ENCODE peak calls at places on chromosome 5, in six cellular contexts. Y, J, V, D, S and E are unnamed samples.

GRCh38 chr5:149133795-149134777 is 7.2 kb upstream of the ABLIM3 start:
- DNase-seq in D (no peak), V (peak; percentile 95), S (peak; percentile 25), Y (no peak), J (peak; percentile 79), E (peak; percentile 97)

GRCh38 chr5:107979272-107979671 is 308.5 kb upstream of the EFNA5 start:
- DNase-seq in Y (no peak), D (no peak), J (no peak), V (no peak), S (no peak), E (peak; percentile 47)

GRCh38 chr5:149438711-149439132 is 59.6 kb upstream of the IL17B start:
- DNase-seq in Y (no peak), D (no peak), J (no peak), V (peak; percentile 47), S (no peak), E (no peak)

GRCh38 chr5:136810198-136810823 is 445.0 kb upstream of the TRPC7 start:
- DNase-seq in V (peak; percentile 79), S (no peak), D (no peak), Y (no peak), J (no peak), E (peak; percentile 96)

GRCh38 chr5:97101189-97101910 is 41.1 kb downstream of the LIX1 start:
- DNase-seq in V (no peak), D (no peak), J (no peak), S (no peak), Y (no peak), E (no peak)

GRCh38 chr5:72268753-72269410 is 51.2 kb downstream of the MRPS27 start:
- DNase-seq in S (no peak), J (peak; percentile 70), V (peak; percentile 68), Y (peak; percentile 71), D (no peak), E (peak; percentile 52)

GRCh38 chr5:154274828-154275185 is 84.3 kb downstream of the GALNT10 start:
- DNase-seq in J (no peak), Y (no peak), S (no peak), D (no peak), V (no peak), E (peak; percentile 19)

GRCh38 chr5:72243706-72244105 is 76.3 kb downstream of the MRPS27 start:
- DNase-seq in D (no peak), J (no peak), V (no peak), S (no peak), Y (no peak), E (no peak)

GRCh38 chr5:151054713-151055112 is 26.1 kb downstream of the TNIP1 start:
- DNase-seq in Y (no peak), J (no peak), S (no peak), D (no peak), V (no peak), E (no peak)

GRCh38 chr5:107470007-107470582 is 200.6 kb downstream of the EFNA5 start:
- DNase-seq in D (no peak), S (no peak), V (peak; percentile 50), Y (no peak), J (peak; percentile 85), E (peak; percentile 28)

GRCh38 chr5:72096602-72097205 is 10.6 kb upstream of the MAP1B start:
- DNase-seq in Y (no peak), D (no peak), J (no peak), S (no peak), V (no peak), E (no peak)

GRCh38 chr5:75040973-75041372 is 11.4 kb downstream of the GCNT4 start:
- DNase-seq in V (peak; percentile 53), S (no peak), J (no peak), Y (no peak), D (no peak), E (peak; percentile 63)

GRCh38 chr5:616342-617039 is 4.4 kb downstream of the CEP72 start:
- DNase-seq in V (peak; percentile 4), S (no peak), D (no peak), J (no peak), Y (peak; percentile 19), E (no peak)

GRCh38 chr5:139389701-139390638 is at the start of gene MZB1:
- DNase-seq in Y (peak; percentile 98), J (no peak), V (no peak), D (no peak), S (no peak), E (no peak)

GRCh38 chr5:139392678-139393496 is 2.0 kb downstream of the PROB1 start:
- DNase-seq in D (no peak), S (no peak), V (no peak), J (peak; percentile 57), Y (peak; percentile 95), E (peak; percentile 52)

GRCh38 chr5:139390639-139391569 is 1.2 kb upstream of the MZB1 start:
- DNase-seq in Y (peak; percentile 43), D (no peak), V (no peak), S (no peak), J (no peak), E (no peak)

GRCh38 chr5:139392324-139392677 is 2.6 kb upstream of the MZB1 start:
- DNase-seq in J (no peak), Y (no peak), V (no peak), S (no peak), D (no peak), E (no peak)

GRCh38 chr5:139391570-139392323 is 2.0 kb upstream of the MZB1 start:
- DNase-seq in V (peak; percentile 16), J (no peak), Y (peak; percentile 86), D (no peak), S (no peak), E (peak; percentile 46)
- H3K4me3 ChIP-seq in V (no peak overlapping the region), J (no peak overlapping the region), Y (peak overlapping the region; percentile 88), D (no peak overlapping the region), S (peak overlapping the region; percentile 67), E (peak overlapping the region; percentile 1)

GRCh38 chr5:157267025-157267424 is 1.1 kb downstream of the CYFIP2 start:
- DNase-seq in Y (no peak), V (no peak), D (no peak), J (no peak), S (no peak), E (no peak)

GRCh38 chr5:157271740-157272271 is 5.9 kb downstream of the CYFIP2 start:
- DNase-seq in S (no peak), D (no peak), V (no peak), Y (peak; percentile 96), J (no peak), E (no peak)

GRCh38 chr5:157267766-157268480 is 2.0 kb downstream of the CYFIP2 start:
- DNase-seq in D (no peak), V (no peak), S (no peak), Y (no peak), J (no peak), E (no peak)

GRCh38 chr5:157269165-157269671 is 3.3 kb downstream of the CYFIP2 start:
- DNase-seq in V (no peak), S (no peak), D (no peak), J (no peak), Y (peak; percentile 32), E (no peak)

GRCh38 chr5:157269763-157270272 is 3.9 kb downstream of the CYFIP2 start:
- DNase-seq in D (no peak), S (no peak), V (no peak), J (no peak), Y (no peak), E (no peak)
- H3K4me3 ChIP-seq in D (no peak overlapping the region), S (no peak overlapping the region), V (no peak overlapping the region), J (no peak overlapping the region), Y (no peak overlapping the region), E (no peak overlapping the region)

DNA sequence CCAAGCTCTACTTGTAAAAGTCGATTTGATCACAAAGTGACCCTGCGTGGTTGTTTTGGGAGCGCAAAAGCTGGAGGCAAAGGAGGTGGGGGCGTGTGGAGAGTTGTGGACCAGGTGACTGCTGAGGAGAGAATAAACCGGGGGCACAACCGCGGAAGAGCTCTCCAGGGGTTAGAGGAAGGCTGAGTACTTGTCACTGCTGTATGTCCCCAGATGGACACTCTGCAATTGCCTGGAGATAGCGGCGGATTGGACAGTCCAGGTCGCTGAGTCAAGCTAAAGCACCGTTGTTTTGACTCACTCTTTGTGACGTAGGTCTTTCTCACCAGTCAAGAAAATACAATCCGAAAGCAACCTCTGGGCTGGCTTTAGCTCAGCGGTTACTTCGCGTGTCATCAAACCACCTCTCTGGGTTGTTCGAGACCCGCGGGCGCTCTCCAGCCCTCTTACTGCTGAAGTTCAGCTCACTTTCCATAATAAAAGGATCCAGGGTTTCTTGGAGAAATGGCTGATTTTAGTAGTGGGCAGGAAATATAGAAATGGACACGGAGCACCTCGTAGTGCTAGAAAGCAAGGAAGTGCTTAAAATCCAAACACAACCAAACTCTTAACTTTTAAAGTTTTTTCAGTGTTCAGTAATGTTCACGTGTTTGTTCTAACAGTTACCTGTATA is 25.7 kb downstream of the ZMAT2 start:
- DNase-seq in J (peak; percentile 85), Y (peak; percentile 94), S (no peak), V (peak; percentile 98), D (no peak), E (peak; percentile 96)
- H3K4me3 ChIP-seq in J (peak overlapping the region; percentile 54), Y (peak overlapping the region; percentile 78), S (peak overlapping the region; percentile 4), V (peak overlapping the region; percentile 56), D (no peak overlapping the region), E (peak overlapping the region; percentile 72)

GRCh38 chr5:140555747-140556312 is 1.4 kb downstream of the SRA1 start:
- DNase-seq in J (no peak), S (no peak), Y (peak; percentile 37), V (no peak), D (no peak), E (no peak)

GRCh38 chr5:140558542-140558941 is 1.3 kb upstream of the SRA1 start:
- DNase-seq in J (no peak), D (no peak), Y (no peak), V (no peak), S (no peak), E (no peak)

GRCh38 chr5:140556438-140556837 is 835 bp downstream of the SRA1 start:
- DNase-seq in J (peak; percentile 53), S (no peak), V (peak; percentile 55), Y (no peak), D (no peak), E (peak; percentile 36)

GRCh38 chr5:140557136-140557805 is at the start of gene SRA1:
- DNase-seq in D (peak; percentile 96), Y (peak; percentile 93), V (peak; percentile 90), J (peak; percentile 92), S (peak; percentile 79), E (peak; percentile 83)

GRCh38 chr5:140557965-140558364 is 692 bp upstream of the SRA1 start:
- DNase-seq in J (no peak), V (no peak), Y (no peak), D (no peak), S (no peak), E (no peak)
- H3K4me3 ChIP-seq in J (no peak overlapping the region), V (no peak overlapping the region), Y (peak overlapping the region; percentile 94), D (no peak overlapping the region), S (peak overlapping the region; percentile 79), E (no peak overlapping the region)

DNA sequence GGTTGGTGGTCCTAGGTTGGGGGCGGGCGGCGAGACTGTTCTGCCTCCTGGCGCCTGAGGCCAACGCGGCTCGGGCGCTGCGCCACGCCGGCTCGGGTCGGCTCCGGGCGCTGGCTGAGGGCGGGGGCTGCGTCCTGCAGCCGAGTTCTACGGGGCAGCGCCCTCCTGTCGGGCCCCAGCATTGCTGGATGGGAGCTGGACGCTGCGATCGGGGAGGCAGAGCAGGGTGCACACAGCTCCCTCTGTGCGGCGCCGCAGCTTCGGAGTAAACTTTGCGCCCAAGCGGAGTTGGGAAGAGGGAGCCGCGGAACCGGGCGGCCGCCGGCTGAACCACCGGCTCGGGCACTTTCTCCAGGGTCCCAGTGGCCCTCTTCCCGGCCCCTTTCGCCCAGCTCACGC is 530 bp downstream of the PRDM6 start:
- DNase-seq in V (peak; percentile 61), Y (no peak), S (no peak), J (peak; percentile 16), D (no peak), E (peak; percentile 44)
- H3K4me3 ChIP-seq in V (peak overlapping the region; percentile 54), Y (no peak overlapping the region), S (peak overlapping the region; percentile 93), J (no peak overlapping the region), D (peak overlapping the region; percentile 48), E (peak overlapping the region; percentile 55)